ENCODE peak calls at places on chromosome 18, in eight cellular contexts. B is prostate gland, P is astrocyte of the cerebellum, N is foreskin keratinocyte, S is upper lobe of right lung, T is psoas muscle, V is B cell, M is colonic mucosa. I is an unnamed sample.

GRCh38 chr18:9885170-9886004 is at the start of gene TXNDC2:
- DNase-seq in N (no peak), B (no peak), V (no peak), P (no peak), M (no peak), S (no peak), T (no peak), I (no peak)

GRCh38 chr18:457120-457519 is 43.4 kb downstream of the COLEC12 start:
- DNase-seq in P (no peak), S (no peak), V (no peak), B (peak), T (peak), N (no peak), M (no peak), I (no peak)

GRCh38 chr18:64929026-64929425 is 780.1 kb upstream of the LINC00305 start:
- DNase-seq in P (no peak), T (no peak), S (no peak), N (peak), M (no peak), V (no peak), B (no peak), I (no peak)

GRCh38 chr18:11981633-11982366 is 493 bp downstream of the IMPA2 start:
- DNase-seq in P (no peak), N (peak), S (no peak), M (peak), B (peak), T (peak), V (peak), I (no peak)

GRCh38 chr18:21012308-21012707 is 99.3 kb downstream of the ROCK1 start:
- DNase-seq in S (no peak), M (no peak), T (no peak), B (no peak), V (no peak), N (no peak), P (no peak), I (no peak)

GRCh38 chr18:4292696-4293095 is 162.4 kb downstream of the DLGAP1 start:
- DNase-seq in V (no peak), P (no peak), S (no peak), N (no peak), B (no peak), M (no peak), T (no peak), I (no peak)

GRCh38 chr18:49961271-49961670 is 147.9 kb upstream of the ACAA2 start:
- DNase-seq in B (no peak), V (no peak), P (no peak), S (no peak), T (no peak), N (no peak), M (no peak), I (no peak)

GRCh38 chr18:26685438-26686173 is 137.3 kb upstream of the KCTD1 start:
- DNase-seq in M (no peak), N (no peak), S (no peak), V (no peak), P (no peak), T (no peak), B (no peak), I (no peak)

GRCh38 chr18:29164993-29165599 is 988.2 kb upstream of the CDH2 start:
- DNase-seq in M (no peak), P (peak), N (peak), V (no peak), T (no peak), B (no peak), S (no peak), I (peak)

GRCh38 chr18:76388891-76389423 is 106.1 kb downstream of the ZNF516 start:
- DNase-seq in T (no peak), N (no peak), B (no peak), P (no peak), S (no peak), V (no peak), M (no peak), I (no peak)

GRCh38 chr18:51066273-51066672 is 36.3 kb downstream of the SMAD4 start:
- DNase-seq in N (no peak), B (no peak), V (no peak), P (no peak), M (no peak), T (no peak), S (no peak), I (no peak)

GRCh38 chr18:13614701-13615288 is 111.6 kb downstream of the FAM210A start:
- DNase-seq in M (no peak), V (peak), B (no peak), P (no peak), S (no peak), N (no peak), T (peak), I (no peak)

GRCh38 chr18:42509702-42510424 is 554.8 kb downstream of the PIK3C3 start:
- DNase-seq in B (no peak), V (no peak), T (no peak), S (no peak), N (no peak), P (no peak), M (no peak), I (peak)

GRCh38 chr18:31041346-31042067 is 1.0 kb downstream of the DSC3 start:
- DNase-seq in B (peak), M (peak), N (peak), P (no peak), V (no peak), S (peak), T (no peak), I (no peak)

GRCh38 chr18:51082571-51083264 is 52.7 kb downstream of the SMAD4 start:
- DNase-seq in P (peak), V (no peak), T (no peak), N (peak), B (no peak), M (no peak), S (no peak), I (no peak)

GRCh38 chr18:63765837-63766236 is 9.4 kb upstream of the SERPINB7 start:
- DNase-seq in B (no peak), V (no peak), S (no peak), T (no peak), N (no peak), P (no peak), M (no peak), I (no peak)

GRCh38 chr18:21272016-21272582 is 30.1 kb downstream of the GREB1L start:
- DNase-seq in M (no peak), T (no peak), N (no peak), B (no peak), P (no peak), V (no peak), S (no peak), I (no peak)

GRCh38 chr18:39846277-39846676 is 2108.8 kb upstream of the PIK3C3 start:
- DNase-seq in V (no peak), T (no peak), S (no peak), N (peak), M (peak), B (no peak), P (no peak), I (no peak)

GRCh38 chr18:25503567-25504081 is 151.7 kb upstream of the ZNF521 start:
- DNase-seq in N (peak), B (peak), S (no peak), M (peak), P (peak), T (peak), V (no peak), I (peak)

GRCh38 chr18:69636529-69637301 is 236.0 kb downstream of the DOK6 start:
- DNase-seq in N (no peak), P (no peak), B (no peak), T (no peak), M (no peak), V (no peak), S (no peak), I (no peak)

GRCh38 chr18:24023185-24023814 is 8.7 kb downstream of the TTC39C start:
- DNase-seq in N (no peak), S (no peak), B (peak), T (no peak), M (no peak), P (no peak), V (no peak), I (no peak)

GRCh38 chr18:28095041-28095440 is 81.9 kb downstream of the CDH2 start:
- DNase-seq in N (peak), M (no peak), P (no peak), V (no peak), T (no peak), S (no peak), B (no peak), I (no peak)

GRCh38 chr18:11877497-11877896 is 26.3 kb downstream of the CHMP1B start:
- DNase-seq in N (no peak), B (no peak), M (no peak), P (no peak), V (no peak), S (no peak), T (no peak), I (no peak)

GRCh38 chr18:70411307-70411706 is 122.5 kb downstream of the SOCS6 start:
- DNase-seq in N (no peak), P (no peak), T (no peak), V (no peak), M (no peak), S (no peak), B (no peak), I (no peak)

GRCh38 chr18:25974630-25975077 is 115.8 kb downstream of the SS18 start:
- DNase-seq in P (no peak), B (no peak), V (no peak), T (no peak), M (no peak), S (no peak), N (no peak), I (no peak)

GRCh38 chr18:8049147-8049546 is 482.0 kb downstream of the PTPRM start:
- DNase-seq in V (no peak), P (no peak), T (no peak), N (no peak), S (no peak), M (no peak), B (no peak), I (no peak)

GRCh38 chr18:67265464-67266245 is 250.9 kb downstream of the DSEL start:
- DNase-seq in N (peak), M (no peak), P (peak), V (no peak), B (no peak), T (no peak), S (no peak), I (peak)

GRCh38 chr18:6776193-6776592 is 46.7 kb downstream of the ARHGAP28 start:
- DNase-seq in V (no peak), T (no peak), M (no peak), S (no peak), P (peak), B (no peak), N (no peak), I (no peak)

GRCh38 chr18:8730080-8730827 is 24.9 kb downstream of the MTCL1 start:
- DNase-seq in P (peak), N (no peak), B (peak), M (peak), V (no peak), T (peak), S (no peak), I (no peak)

GRCh38 chr18:78074400-78075020 is 824.9 kb downstream of the GALR1 start:
- DNase-seq in P (no peak), V (no peak), N (no peak), M (no peak), S (no peak), T (no peak), B (no peak), I (no peak)

GRCh38 chr18:78069784-78070664 is 820.4 kb downstream of the GALR1 start:
- DNase-seq in S (no peak), N (no peak), M (no peak), B (peak), T (no peak), P (no peak), V (no peak), I (no peak)

GRCh38 chr18:78071146-78071710 is 821.6 kb downstream of the GALR1 start:
- DNase-seq in M (no peak), S (no peak), T (no peak), N (no peak), V (no peak), P (no peak), B (no peak), I (no peak)

DNA sequence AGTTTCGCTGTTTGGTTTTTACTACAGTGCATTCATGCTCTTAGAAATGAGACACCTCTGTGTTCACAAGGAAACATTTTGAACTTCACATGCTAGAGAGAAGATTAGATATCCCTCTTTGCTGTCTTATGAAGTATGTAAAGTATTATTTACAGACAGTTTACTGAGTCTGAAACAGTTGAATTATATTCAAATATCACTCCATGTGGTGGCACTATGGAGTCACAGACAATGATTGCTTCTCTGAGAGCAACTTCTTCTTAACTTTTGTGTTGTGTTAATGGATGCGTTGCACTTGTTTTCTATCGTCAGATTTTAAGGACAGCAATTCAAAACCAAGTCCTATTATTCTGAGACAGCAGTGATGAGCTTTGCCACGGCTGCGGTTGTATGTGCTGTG is 823.6 kb downstream of the GALR1 start:
- DNase-seq in N (no peak), V (no peak), S (no peak), T (no peak), M (no peak), P (no peak), B (no peak), I (no peak)
- TF ChIP-seq CTCF in N (no peak), V (no peak), S (peak), T (no peak), M (no peak), P (no peak), B (peak), I (no peak)

DNA sequence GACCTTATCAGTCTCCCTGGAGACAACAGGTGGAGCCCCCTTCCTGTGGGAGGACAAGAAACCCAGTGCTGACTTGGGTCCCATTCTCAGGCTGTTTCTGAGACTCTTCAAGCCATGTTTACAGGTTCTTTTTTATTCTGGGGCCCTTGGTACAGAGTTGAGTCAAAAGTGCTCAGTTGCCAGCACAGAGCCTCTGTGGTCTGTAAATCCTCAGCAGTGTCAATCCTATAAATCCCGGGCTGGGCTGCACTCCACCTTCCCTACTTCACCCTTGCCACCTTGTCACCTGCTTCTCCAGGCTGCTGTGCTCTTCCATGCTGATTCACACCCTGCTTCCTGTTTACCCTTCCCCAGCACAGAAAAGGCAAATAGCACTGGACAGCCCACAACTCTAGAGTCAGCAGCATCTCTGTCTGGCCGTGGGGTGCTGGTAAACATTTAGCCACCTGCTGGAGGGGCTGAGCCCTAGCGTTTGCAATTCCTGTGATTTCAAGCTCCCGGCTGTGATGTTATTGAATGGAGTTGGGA is 74.7 kb downstream of the TNFRSF11A start:
- DNase-seq in V (no peak), S (no peak), B (no peak), P (no peak), M (peak), N (no peak), T (no peak), I (no peak)
- TF ChIP-seq CTCF in V (no peak), S (no peak), B (no peak), P (peak), M (peak), N (peak), T (no peak), I (peak)

GRCh38 chr18:52979888-52980287 is 639.9 kb downstream of the DCC start:
- DNase-seq in T (no peak), M (no peak), B (no peak), S (no peak), V (no peak), P (no peak), N (no peak), I (no peak)
- TF ChIP-seq CTCF in T (no peak), M (no peak), B (no peak), S (no peak), V (no peak), P (no peak), N (no peak), I (no peak)

GRCh38 chr18:35122586-35123224 is 81.5 kb downstream of the MAPRE2 start:
- DNase-seq in N (peak), V (peak), S (no peak), B (no peak), M (no peak), P (no peak), T (peak), I (no peak)
- TF ChIP-seq CTCF in N (peak), V (peak), S (no peak), B (no peak), M (no peak), P (no peak), T (peak), I (peak)

DNA sequence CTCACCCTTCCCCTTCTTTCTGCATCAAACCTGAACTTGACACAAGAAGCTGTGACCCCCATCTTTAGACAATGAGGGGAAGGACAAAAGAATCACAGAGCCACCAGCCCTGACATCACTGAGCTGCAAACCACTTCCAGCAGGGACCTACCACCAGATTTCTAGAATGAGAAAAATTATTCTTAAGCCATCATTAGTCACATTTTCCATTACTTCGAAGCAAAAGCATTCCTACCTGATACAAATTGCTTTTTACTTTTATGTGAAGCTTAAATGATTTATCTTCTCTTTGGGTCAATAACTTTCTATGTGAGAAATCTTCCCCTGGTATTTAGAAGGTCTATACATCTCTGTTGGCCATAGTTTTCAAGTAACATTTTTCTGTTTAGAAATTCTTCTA is 134.8 kb downstream of the TCF4 start:
- DNase-seq in V (no peak), N (no peak), M (no peak), B (no peak), S (no peak), P (no peak), T (no peak), I (no peak)
- TF ChIP-seq CTCF in V (no peak), N (no peak), M (no peak), B (no peak), S (no peak), P (no peak), T (no peak), I (no peak)

DNA sequence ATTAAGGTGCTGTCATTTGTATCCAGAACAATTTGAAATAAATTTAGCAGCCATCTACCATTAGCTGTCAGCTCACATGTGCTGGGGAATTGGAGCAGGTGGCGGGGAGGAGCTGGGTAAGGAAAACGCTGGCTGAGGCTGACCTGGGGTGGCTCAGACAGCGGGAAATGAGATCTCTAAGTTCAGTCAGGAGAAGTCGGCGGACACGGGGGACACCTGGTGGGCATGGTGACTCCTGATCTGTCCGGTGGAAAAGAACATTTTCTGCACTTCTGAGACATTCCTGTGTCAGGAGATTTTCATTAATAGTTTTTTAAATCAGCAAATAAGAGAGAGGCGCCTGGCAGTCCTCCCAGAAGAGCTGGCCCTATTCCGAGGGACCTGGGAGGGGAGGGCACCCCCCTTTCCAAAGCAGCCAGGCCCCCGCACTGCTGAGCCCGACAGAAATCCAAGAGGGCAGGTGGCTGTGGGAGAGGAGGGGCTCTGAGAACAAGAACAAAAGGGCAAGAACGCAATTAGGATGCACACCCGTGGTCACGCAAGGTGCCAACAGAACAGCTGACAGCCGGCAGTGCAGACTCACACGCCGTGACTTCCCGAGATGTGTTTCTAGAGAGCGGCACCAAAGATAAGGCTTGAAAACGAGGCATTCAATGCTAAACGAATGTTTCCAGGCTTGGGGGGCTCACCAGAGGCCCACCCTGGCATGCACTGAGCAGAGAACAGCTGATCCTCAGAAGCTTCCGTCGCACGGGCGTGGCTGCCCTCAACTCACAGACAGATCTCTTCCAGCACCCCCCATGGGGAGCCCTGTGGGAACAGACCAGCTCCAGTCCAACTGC is 26.4 kb downstream of the SLC66A2 start:
- DNase-seq in M (peak), V (no peak), S (peak), N (no peak), P (no peak), B (no peak), T (peak), I (no peak)
- TF ChIP-seq CTCF in M (no peak), V (no peak), S (no peak), N (no peak), P (no peak), B (no peak), T (peak), I (no peak)

I was measured in kidney epithelial cell.